ENCODE peak calls at places on chromosomes 16 and 17, in four cellular contexts. W is H7, D is C1 segment of cervical spinal cord, H is RWPE2. G is an unnamed sample.

GRCh38 chr16:82481455-82481854 is 145.3 kb upstream of the CDH13 start:
- DNase-seq in D (no peak), W (no peak), H (no peak), G (no peak)

GRCh38 chr17:57862990-57863667 is 13.3 kb upstream of the MRPS23 start:
- DNase-seq in W (peak; percentile 72), D (no peak), H (no peak), G (peak; percentile 46)

GRCh38 chr17:21282231-21282630 is 2.3 kb upstream of the MAP2K3 start:
- DNase-seq in D (no peak), W (no peak), H (no peak), G (no peak)

GRCh38 chr17:81518785-81519283 is 6.2 kb upstream of the ACTG1 start:
- DNase-seq in D (no peak), H (peak; percentile 74), W (peak; percentile 88), G (no peak)

GRCh38 chr16:57689772-57690558 is 4.6 kb upstream of the DRC7 start:
- DNase-seq in W (peak; percentile 49), H (no peak), D (no peak), G (no peak)

GRCh38 chr16:54930034-54930938 is at the start of gene IRX5:
- DNase-seq in H (peak; percentile 87), D (peak; percentile 69), W (peak; percentile 92), G (peak; percentile 94)

GRCh38 chr17:17042851-17043667 is 802 bp downstream of the MPRIP start:
- DNase-seq in W (peak; percentile 70), H (peak; percentile 49), D (no peak), G (peak; percentile 49)

GRCh38 chr17:9386401-9386800 is 189.2 kb downstream of the STX8 start:
- DNase-seq in W (no peak), D (no peak), H (no peak), G (no peak)

GRCh38 chr17:48307814-48308411 is 122.1 kb downstream of the SKAP1 start:
- DNase-seq in H (no peak), D (no peak), W (peak; percentile 33), G (peak; percentile 71)

GRCh38 chr17:35053204-35053603 is 10.3 kb downstream of the RFFL start:
- DNase-seq in D (no peak), H (no peak), W (no peak), G (no peak)

GRCh38 chr17:48711128-48711527 is 11.2 kb downstream of the PRAC1 start:
- DNase-seq in W (peak; percentile 25), D (no peak), H (no peak), G (no peak)

GRCh38 chr17:70073326-70073725 is 1.7 kb upstream of the KCNJ16 start:
- DNase-seq in D (no peak), W (no peak), H (no peak), G (no peak)

GRCh38 chr16:70457446-70457845 is 3.1 kb downstream of the FCSK start:
- DNase-seq in H (no peak), W (no peak), D (no peak), G (no peak)

GRCh38 chr16:71852561-71852960 is 6.8 kb downstream of the ATXN1L start:
- DNase-seq in H (no peak), D (no peak), W (no peak), G (no peak)

GRCh38 chr17:76337413-76337777 is 16.3 kb downstream of the PRPSAP1 start:
- DNase-seq in D (no peak), W (no peak), H (no peak), G (no peak)

GRCh38 chr16:31061126-31061812 is 12.8 kb downstream of the ZNF668 start:
- DNase-seq in H (peak; percentile 67), D (no peak), W (peak; percentile 61), G (no peak)

GRCh38 chr17:78315355-78316114 is 44.3 kb downstream of the SOCS3 start:
- DNase-seq in W (peak; percentile 74), D (no peak), H (peak; percentile 96), G (no peak)

GRCh38 chr17:40069751-40070643 is 7.2 kb downstream of the THRA start:
- DNase-seq in W (peak; percentile 61), H (peak; percentile 73), D (no peak), G (peak; percentile 39)

GRCh38 chr17:42285346-42286050 is 2.8 kb upstream of the STAT5A start:
- DNase-seq in W (peak; percentile 5), D (no peak), H (peak; percentile 14), G (peak; percentile 16)

GRCh38 chr16:66152841-66153525 is 213.5 kb upstream of the CDH5 start:
- DNase-seq in D (no peak), H (no peak), W (no peak), G (no peak)

GRCh38 chr17:61248399-61248798 is 151.2 kb upstream of the TBX2 start:
- DNase-seq in D (no peak), H (no peak), W (no peak), G (no peak)

GRCh38 chr17:70109497-70109896 is 34.5 kb downstream of the KCNJ16 start:
- DNase-seq in H (no peak), W (no peak), D (no peak), G (no peak)

GRCh38 chr16:27676807-27677206 is 126.9 kb downstream of the KATNIP start:
- DNase-seq in H (no peak), D (no peak), W (no peak), G (no peak)

GRCh38 chr17:80387071-80387470 is 27.9 kb upstream of the ENDOV start:
- DNase-seq in W (no peak), D (no peak), H (no peak), G (no peak)

GRCh38 chr17:77541995-77542394 is 401.2 kb downstream of the SEC14L1 start:
- DNase-seq in W (no peak), H (no peak), D (no peak), G (no peak)

GRCh38 chr17:75142236-75142971 is 10.9 kb upstream of the NT5C start:
- DNase-seq in D (no peak), W (peak; percentile 21), H (no peak), G (no peak)

GRCh38 chr16:72864130-72864833 is 183.6 kb downstream of the ZFHX3 start:
- DNase-seq in H (no peak), W (no peak), D (no peak), G (no peak)

GRCh38 chr16:64971211-64971610 is 150.7 kb downstream of the CDH11 start:
- DNase-seq in H (no peak), D (no peak), W (no peak), G (no peak)

GRCh38 chr17:17242246-17242645 is 5.3 kb upstream of the FLCN start:
- DNase-seq in W (no peak), D (no peak), H (no peak), G (no peak)

G was measured in H9.